ENCODE peak calls at places on chromosomes 13 and 19, in eight cellular contexts. P is H1, K is suprapubic skin, A is spleen, X is transverse colon, O is sigmoid colon, U is breast epithelium, T is stomach. R is an unnamed sample. For H3K4me1, the result is how much of the 10 kb centered on the place peaks cover.

GRCh38 chr19:5991244-5991838 is 13.4 kb upstream of the RANBP3 start:
- DNase-seq in P (no peak), K (no peak), A (no peak), X (no peak), O (no peak), U (no peak), T (no peak), R (no peak)

GRCh38 chr13:24274452-24274971 is 34.9 kb upstream of the C1QTNF9 start:
- DNase-seq in P (no peak), K (no peak), A (peak), X (peak), O (no peak), U (no peak), T (peak), R (no peak)

GRCh38 chr13:111337741-111338140 is 17.3 kb downstream of the TEX29 start:
- DNase-seq in P (no peak), K (no peak), A (no peak), X (no peak), O (peak), U (no peak), T (no peak), R (peak)

GRCh38 chr13:42814868-42815267 is 33.5 kb downstream of the FAM216B start:
- DNase-seq in P (no peak), K (no peak), A (no peak), X (no peak), O (no peak), U (no peak), T (no peak), R (no peak)

GRCh38 chr19:7067716-7068115 is 1.8 kb upstream of the ZNF557 start:
- DNase-seq in P (no peak), K (no peak), A (no peak), X (no peak), O (no peak), U (no peak), T (no peak), R (no peak)

GRCh38 chr13:101127741-101128353 is 288.5 kb downstream of the NALCN start:
- DNase-seq in P (no peak), K (no peak), A (no peak), X (no peak), O (no peak), U (no peak), T (no peak), R (no peak)

GRCh38 chr13:38180100-38180499 is 169.6 kb upstream of the UFM1 start:
- DNase-seq in P (no peak), K (no peak), A (no peak), X (no peak), O (no peak), U (no peak), T (no peak), R (no peak)

GRCh38 chr13:35468195-35468594 is 8.3 kb downstream of the MAB21L1 start:
- DNase-seq in P (no peak), K (no peak), A (no peak), X (no peak), O (no peak), U (no peak), T (no peak), R (no peak)

GRCh38 chr13:51425410-51426042 is 27.3 kb downstream of the INTS6 start:
- DNase-seq in P (no peak), K (no peak), A (no peak), X (no peak), O (no peak), U (no peak), T (no peak), R (no peak)

GRCh38 chr13:30877335-30877734 is 28.7 kb upstream of the MEDAG start:
- DNase-seq in P (no peak), K (no peak), A (no peak), X (no peak), O (no peak), U (no peak), T (no peak), R (no peak)

GRCh38 chr19:47230122-47230920 is 678 bp downstream of the BBC3 start:
- DNase-seq in P (peak), K (peak), A (peak), X (peak), O (peak), U (peak), T (peak), R (no peak)

GRCh38 chr19:40798997-40799557 is at the start of gene EGLN2:
- DNase-seq in P (no peak), K (no peak), A (no peak), X (no peak), O (no peak), U (no peak), T (no peak), R (no peak)

GRCh38 chr19:40801449-40802299 is 2.7 kb downstream of the EGLN2 start:
- DNase-seq in P (no peak), K (no peak), A (no peak), X (no peak), O (no peak), U (no peak), T (no peak), R (no peak)

GRCh38 chr19:40799558-40800338 is 757 bp downstream of the EGLN2 start:
- DNase-seq in P (peak), K (peak), A (peak), X (no peak), O (peak), U (no peak), T (peak), R (no peak)

GRCh38 chr19:40800997-40801377 is 2.0 kb downstream of the EGLN2 start:
- DNase-seq in P (no peak), K (no peak), A (peak), X (no peak), O (no peak), U (no peak), T (no peak), R (no peak)

GRCh38 chr19:40800339-40800996 is 1.5 kb downstream of the EGLN2 start:
- DNase-seq in P (no peak), K (no peak), A (peak), X (no peak), O (no peak), U (no peak), T (no peak), R (no peak)
- H3K4me1 ChIP-seq in P (under half), K (half or more), A (half or more), X (half or more), O (half or more), U (half or more), T (half or more), R (half or more)

GRCh38 chr19:45419396-45419795 is 4.3 kb downstream of the ERCC1 start:
- DNase-seq in P (no peak), K (no peak), A (peak), X (peak), O (no peak), U (no peak), T (no peak), R (no peak)
- TF ChIP-seq POLR2AphosphoS5 in P (no peak), K (no peak), A (peak), X (no peak), O (no peak), U (no peak), T (no peak), R (no peak)

GRCh38 chr19:35429698-35430097 is 18.4 kb upstream of the FFAR2 start:
- DNase-seq in P (no peak), K (no peak), A (no peak), X (peak), O (no peak), U (no peak), T (no peak), R (no peak)

GRCh38 chr19:35433448-35433847 is 14.6 kb upstream of the FFAR2 start:
- DNase-seq in P (no peak), K (no peak), A (no peak), X (no peak), O (no peak), U (no peak), T (no peak), R (no peak)

GRCh38 chr19:35427187-35427586 is 20.9 kb upstream of the FFAR2 start:
- DNase-seq in P (no peak), K (no peak), A (no peak), X (no peak), O (no peak), U (no peak), T (no peak), R (no peak)

GRCh38 chr19:35430382-35431146 is 17.5 kb upstream of the FFAR2 start:
- DNase-seq in P (no peak), K (no peak), A (no peak), X (no peak), O (no peak), U (no peak), T (no peak), R (no peak)

GRCh38 chr19:35431147-35431807 is 16.8 kb upstream of the FFAR2 start:
- DNase-seq in P (no peak), K (no peak), A (no peak), X (no peak), O (no peak), U (no peak), T (no peak), R (no peak)
- H3K27ac ChIP-seq in P (no peak), K (no peak), A (peak), X (peak), O (no peak), U (no peak), T (no peak), R (no peak)

GRCh38 chr19:49423278-49423984 is at the start of gene PTH2:
- DNase-seq in P (no peak), K (no peak), A (no peak), X (no peak), O (no peak), U (no peak), T (no peak), R (no peak)

GRCh38 chr19:49425178-49425577 is at the start of gene GFY:
- DNase-seq in P (no peak), K (no peak), A (no peak), X (no peak), O (no peak), U (no peak), T (no peak), R (no peak)

GRCh38 chr19:49422407-49423277 is 599 bp downstream of the PTH2 start:
- DNase-seq in P (peak), K (no peak), A (no peak), X (no peak), O (no peak), U (no peak), T (no peak), R (no peak)

GRCh38 chr19:49421878-49422202 is 1.4 kb downstream of the PTH2 start:
- DNase-seq in P (no peak), K (no peak), A (no peak), X (no peak), O (no peak), U (no peak), T (no peak), R (no peak)

GRCh38 chr19:49423985-49424303 is 703 bp upstream of the PTH2 start:
- DNase-seq in P (no peak), K (no peak), A (no peak), X (no peak), O (no peak), U (no peak), T (no peak), R (no peak)
- H3K4me1 ChIP-seq in P (under half), K (under half), A (under half), X (under half), O (under half), U (under half), T (under half), R (under half)

GRCh38 chr13:40236566-40237168 is 429.8 kb downstream of the FOXO1 start:
- DNase-seq in P (no peak), K (peak), A (no peak), X (no peak), O (peak), U (peak), T (no peak), R (peak)
- TF ChIP-seq POLR2AphosphoS5 in P (no peak), K (peak), A (no peak), X (peak), O (peak), U (no peak), T (peak), R (peak)

GRCh38 chr19:38870612-38871011 is 7.5 kb downstream of the RINL start:
- DNase-seq in P (no peak), K (no peak), A (peak), X (no peak), O (no peak), U (no peak), T (no peak), R (no peak)
- H3K27ac ChIP-seq in P (no peak), K (no peak), A (peak), X (no peak), O (no peak), U (no peak), T (no peak), R (peak)

DNA sequence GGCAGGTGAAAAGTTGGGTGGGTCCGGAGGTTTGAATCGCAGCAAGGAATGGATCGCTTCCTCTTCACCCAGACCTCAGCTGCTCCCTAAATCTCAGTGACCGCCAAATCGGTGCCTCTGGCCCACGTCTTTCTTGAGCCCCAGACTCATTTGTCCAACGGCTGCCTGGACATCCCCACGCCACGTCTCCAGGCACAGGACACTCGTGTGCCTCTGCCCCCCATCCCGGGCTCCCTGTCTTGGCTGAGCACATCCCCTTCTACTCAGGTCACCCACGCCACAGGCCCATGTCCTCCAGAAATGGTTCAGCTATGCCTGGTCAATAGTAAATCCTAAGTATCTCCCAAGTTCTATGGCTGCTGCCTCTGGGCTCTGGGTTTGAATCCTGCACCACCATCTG is 56.6 kb downstream of the CDADC1 start:
- DNase-seq in P (no peak), K (no peak), A (no peak), X (no peak), O (no peak), U (no peak), T (no peak), R (peak)
- H3K4me1 ChIP-seq in P (under half), K (half or more), A (under half), X (under half), O (half or more), U (under half), T (half or more), R (half or more)

GRCh38 chr19:30123611-30124010 is 181.6 kb downstream of the URI1 start:
- DNase-seq in P (no peak), K (no peak), A (peak), X (no peak), O (no peak), U (no peak), T (no peak), R (no peak)
- TF ChIP-seq POLR2AphosphoS5 in P (no peak), K (no peak), A (no peak), X (no peak), O (no peak), U (no peak), T (no peak), R (no peak)

GRCh38 chr13:114020750-114021463 is 47.0 kb upstream of the C13orf46 start:
- DNase-seq in P (no peak), K (no peak), A (no peak), X (peak), O (no peak), U (no peak), T (no peak), R (no peak)

GRCh38 chr13:114022309-114022669 is 48.4 kb upstream of the C13orf46 start:
- DNase-seq in P (no peak), K (no peak), A (no peak), X (no peak), O (no peak), U (no peak), T (no peak), R (no peak)

GRCh38 chr13:114022876-114023275 is 49.0 kb upstream of the C13orf46 start:
- DNase-seq in P (no peak), K (no peak), A (no peak), X (no peak), O (no peak), U (no peak), T (no peak), R (no peak)

GRCh38 chr13:114023716-114024602 is 50.1 kb upstream of the C13orf46 start:
- DNase-seq in P (no peak), K (no peak), A (no peak), X (no peak), O (no peak), U (no peak), T (no peak), R (no peak)

DNA sequence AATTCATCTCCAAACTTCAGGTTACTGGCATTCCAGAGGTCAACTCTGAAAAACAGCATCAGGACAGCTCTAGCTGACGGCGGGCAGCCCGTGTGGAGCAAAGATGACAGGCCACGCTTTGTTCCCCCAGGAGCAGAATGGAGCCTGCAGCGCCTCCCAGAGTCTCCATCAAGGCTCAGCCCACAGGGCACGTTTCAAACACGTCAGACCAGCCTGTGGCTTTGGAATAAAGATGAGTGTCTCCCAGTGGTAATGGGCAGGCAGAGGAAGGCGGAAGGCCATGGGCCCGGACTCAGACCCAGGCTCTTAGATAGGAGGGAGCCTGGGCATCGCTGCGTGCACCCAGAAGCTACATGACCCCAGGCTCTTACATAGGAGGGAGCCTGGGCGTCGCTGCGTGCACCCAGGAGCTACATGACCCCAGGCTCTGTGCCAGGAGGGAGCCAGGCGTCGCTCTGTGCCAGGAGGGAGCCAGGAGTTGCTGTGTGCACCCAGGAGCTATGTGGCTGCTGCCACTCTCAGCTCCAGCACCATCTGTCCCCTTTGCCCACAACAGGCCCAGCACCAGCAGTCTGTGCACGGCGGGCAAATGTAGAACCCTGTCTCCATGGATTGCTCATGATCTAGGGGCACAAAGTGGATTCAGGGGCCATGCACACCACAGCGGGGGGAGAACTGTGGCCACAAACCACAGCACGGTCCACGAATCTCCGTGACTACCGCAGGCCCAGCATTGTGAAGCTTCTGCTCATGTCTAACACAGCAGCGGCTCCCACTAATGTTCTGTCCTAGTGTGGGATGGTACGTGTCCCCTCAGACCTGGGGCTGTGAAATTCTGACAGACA is 47.8 kb upstream of the C13orf46 start:
- DNase-seq in P (no peak), K (no peak), A (no peak), X (no peak), O (no peak), U (no peak), T (no peak), R (no peak)
- H3K27ac ChIP-seq in P (no peak), K (no peak), A (no peak), X (no peak), O (no peak), U (no peak), T (no peak), R (no peak)

DNA sequence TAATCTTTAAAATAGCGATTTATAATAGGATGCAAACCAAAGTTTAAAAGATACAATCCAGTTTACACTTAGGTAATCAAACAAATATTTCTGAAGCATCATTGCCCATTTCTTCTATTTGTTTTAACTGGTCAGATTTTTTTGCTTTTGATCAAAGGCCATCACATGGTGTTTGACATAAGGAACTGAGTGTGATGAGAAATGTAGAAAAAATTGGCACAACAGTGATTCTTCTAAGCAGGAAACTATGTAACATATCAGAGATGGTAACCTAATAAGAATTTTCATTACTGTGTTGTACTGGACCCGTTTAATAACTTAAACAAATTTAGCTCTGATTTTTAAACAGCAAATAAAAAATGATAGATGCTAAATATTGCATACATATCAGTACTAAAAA is 644.7 kb upstream of the KLF12 start:
- DNase-seq in P (no peak), K (no peak), A (no peak), X (no peak), O (no peak), U (no peak), T (no peak), R (no peak)
- H3K4me1 ChIP-seq in P (under half), K (under half), A (under half), X (under half), O (under half), U (under half), T (under half), R (under half)